ENCODE peak calls at places on chromosomes 12 and 14, in eight cellular contexts. O is suprapubic skin, H is heart right ventricle, L is SJCRH30, T is GM23248, Q is colonic mucosa, E is GM23338, W is astrocyte. G is an unnamed sample.

GRCh38 chr14:90375934-90376333 is 20.9 kb upstream of the CALM1 start:
- DNase-seq in O (no peak), H (no peak), L (no peak), T (no peak), Q (no peak), E (no peak), W (no peak), G (no peak)

GRCh38 chr12:108933950-108934349 is 54.1 kb downstream of the DAO start:
- DNase-seq in O (no peak), H (no peak), L (no peak), T (no peak), Q (no peak), E (no peak), W (no peak), G (no peak)

GRCh38 chr12:26878661-26879119 is 45.7 kb upstream of the ITPR2 start:
- DNase-seq in O (peak), H (peak), L (peak), T (no peak), Q (peak), E (peak), W (peak), G (no peak)

GRCh38 chr12:41188058-41188840 is at the start of gene PDZRN4:
- DNase-seq in O (peak), H (no peak), L (no peak), T (no peak), Q (no peak), E (peak), W (no peak), G (no peak)

GRCh38 chr12:19095869-19096480 is 33.6 kb upstream of the PLEKHA5 start:
- DNase-seq in O (no peak), H (no peak), L (no peak), T (peak), Q (no peak), E (no peak), W (peak), G (no peak)

GRCh38 chr14:72098202-72098601 is 166.0 kb downstream of the RGS6 start:
- DNase-seq in O (no peak), H (no peak), L (no peak), T (no peak), Q (no peak), E (no peak), W (no peak), G (no peak)

GRCh38 chr12:103503546-103504480 is 8.0 kb upstream of the C12orf42 start:
- DNase-seq in O (no peak), H (no peak), L (no peak), T (no peak), Q (peak), E (peak), W (no peak), G (no peak)

GRCh38 chr12:96901175-96901574 is 5.9 kb upstream of the NEDD1 start:
- DNase-seq in O (no peak), H (no peak), L (no peak), T (no peak), Q (no peak), E (no peak), W (no peak), G (no peak)

GRCh38 chr14:39374846-39375245 is 57.4 kb downstream of the FBXO33 start:
- DNase-seq in O (no peak), H (no peak), L (no peak), T (peak), Q (no peak), E (no peak), W (peak), G (no peak)

GRCh38 chr12:122336015-122336946 is 70.0 kb upstream of the VPS33A start:
- DNase-seq in O (no peak), H (no peak), L (peak), T (peak), Q (no peak), E (peak), W (no peak), G (no peak)

GRCh38 chr12:96811083-96811482 is 96.0 kb upstream of the NEDD1 start:
- DNase-seq in O (no peak), H (no peak), L (no peak), T (peak), Q (no peak), E (no peak), W (peak), G (no peak)

GRCh38 chr14:30266290-30266689 is 292.7 kb upstream of the G2E3 start:
- DNase-seq in O (no peak), H (no peak), L (no peak), T (no peak), Q (no peak), E (peak), W (no peak), G (no peak)

GRCh38 chr14:30874999-30875787 is 834 bp downstream of the COCH start:
- DNase-seq in O (no peak), H (no peak), L (no peak), T (peak), Q (no peak), E (peak), W (no peak), G (no peak)

GRCh38 chr12:49909826-49910225 is 6.1 kb upstream of the FAIM2 start:
- DNase-seq in O (no peak), H (no peak), L (peak), T (no peak), Q (no peak), E (peak), W (peak), G (peak)

GRCh38 chr12:118986043-118986442 is 4.7 kb downstream of the SRRM4 start:
- DNase-seq in O (no peak), H (no peak), L (no peak), T (no peak), Q (no peak), E (peak), W (no peak), G (no peak)

GRCh38 chr12:2495452-2496112 is 299.2 kb upstream of the FKBP4 start:
- DNase-seq in O (no peak), H (peak), L (no peak), T (no peak), Q (no peak), E (no peak), W (no peak), G (no peak)

GRCh38 chr14:89618821-89619551 is 202.0 kb upstream of the FOXN3 start:
- DNase-seq in O (no peak), H (peak), L (peak), T (peak), Q (peak), E (peak), W (peak), G (no peak)

GRCh38 chr14:73460691-73461127 is 2.4 kb upstream of the NUMB start:
- DNase-seq in O (no peak), H (peak), L (no peak), T (peak), Q (no peak), E (no peak), W (peak), G (no peak)

GRCh38 chr12:84502907-84503787 is 409.5 kb downstream of the SLC6A15 start:
- DNase-seq in O (no peak), H (peak), L (peak), T (peak), Q (peak), E (peak), W (peak), G (no peak)

GRCh38 chr12:123062682-123063426 is 82.4 kb downstream of the ARL6IP4 start:
- DNase-seq in O (no peak), H (peak), L (peak), T (peak), Q (no peak), E (no peak), W (peak), G (no peak)

GRCh38 chr12:4027412-4027811 is 154.2 kb upstream of the PARP11 start:
- DNase-seq in O (no peak), H (no peak), L (no peak), T (no peak), Q (no peak), E (no peak), W (no peak), G (no peak)

GRCh38 chr14:47919994-47920393 is 244.6 kb upstream of the MDGA2 start:
- DNase-seq in O (peak), H (no peak), L (no peak), T (no peak), Q (no peak), E (no peak), W (no peak), G (no peak)

GRCh38 chr12:130744274-130744673 is 28.2 kb upstream of the RIMBP2 start:
- DNase-seq in O (no peak), H (no peak), L (no peak), T (no peak), Q (no peak), E (no peak), W (no peak), G (no peak)

GRCh38 chr14:76203086-76204001 is 51.6 kb downstream of the GPATCH2L start:
- DNase-seq in O (no peak), H (peak), L (no peak), T (peak), Q (no peak), E (no peak), W (peak), G (peak)

GRCh38 chr14:94383777-94384176 is 4.6 kb downstream of the SERPINA1 start:
- DNase-seq in O (no peak), H (no peak), L (no peak), T (no peak), Q (no peak), E (no peak), W (no peak), G (no peak)

GRCh38 chr14:34826661-34827060 is 48.5 kb downstream of the BAZ1A start:
- DNase-seq in O (no peak), H (no peak), L (no peak), T (peak), Q (no peak), E (no peak), W (peak), G (no peak)

GRCh38 chr14:53605562-53605961 is 351.1 kb downstream of the BMP4 start:
- DNase-seq in O (no peak), H (no peak), L (no peak), T (no peak), Q (no peak), E (no peak), W (no peak), G (no peak)

GRCh38 chr14:73721101-73721821 is 7.1 kb upstream of the PNMA1 start:
- DNase-seq in O (no peak), H (no peak), L (no peak), T (no peak), Q (no peak), E (peak), W (no peak), G (no peak)

GRCh38 chr14:71371711-71372396 is 464.6 kb downstream of the PCNX1 start:
- DNase-seq in O (no peak), H (no peak), L (no peak), T (peak), Q (no peak), E (no peak), W (peak), G (no peak)

GRCh38 chr14:92039073-92039719 is 663 bp downstream of the TRIP11 start:
- DNase-seq in O (no peak), H (no peak), L (peak), T (peak), Q (peak), E (peak), W (peak), G (peak)

GRCh38 chr14:51439896-51440295 is 199.8 kb downstream of the TMX1 start:
- DNase-seq in O (no peak), H (no peak), L (no peak), T (no peak), Q (no peak), E (peak), W (no peak), G (no peak)

GRCh38 chr14:86012391-86012790 is 482.4 kb downstream of the FLRT2 start:
- DNase-seq in O (no peak), H (no peak), L (no peak), T (no peak), Q (no peak), E (peak), W (no peak), G (no peak)
- H3K4me3 ChIP-seq in O (no peak), H (no peak), L (no peak), T (no peak), Q (no peak), E (no peak), W (no peak), G (no peak)

DNA sequence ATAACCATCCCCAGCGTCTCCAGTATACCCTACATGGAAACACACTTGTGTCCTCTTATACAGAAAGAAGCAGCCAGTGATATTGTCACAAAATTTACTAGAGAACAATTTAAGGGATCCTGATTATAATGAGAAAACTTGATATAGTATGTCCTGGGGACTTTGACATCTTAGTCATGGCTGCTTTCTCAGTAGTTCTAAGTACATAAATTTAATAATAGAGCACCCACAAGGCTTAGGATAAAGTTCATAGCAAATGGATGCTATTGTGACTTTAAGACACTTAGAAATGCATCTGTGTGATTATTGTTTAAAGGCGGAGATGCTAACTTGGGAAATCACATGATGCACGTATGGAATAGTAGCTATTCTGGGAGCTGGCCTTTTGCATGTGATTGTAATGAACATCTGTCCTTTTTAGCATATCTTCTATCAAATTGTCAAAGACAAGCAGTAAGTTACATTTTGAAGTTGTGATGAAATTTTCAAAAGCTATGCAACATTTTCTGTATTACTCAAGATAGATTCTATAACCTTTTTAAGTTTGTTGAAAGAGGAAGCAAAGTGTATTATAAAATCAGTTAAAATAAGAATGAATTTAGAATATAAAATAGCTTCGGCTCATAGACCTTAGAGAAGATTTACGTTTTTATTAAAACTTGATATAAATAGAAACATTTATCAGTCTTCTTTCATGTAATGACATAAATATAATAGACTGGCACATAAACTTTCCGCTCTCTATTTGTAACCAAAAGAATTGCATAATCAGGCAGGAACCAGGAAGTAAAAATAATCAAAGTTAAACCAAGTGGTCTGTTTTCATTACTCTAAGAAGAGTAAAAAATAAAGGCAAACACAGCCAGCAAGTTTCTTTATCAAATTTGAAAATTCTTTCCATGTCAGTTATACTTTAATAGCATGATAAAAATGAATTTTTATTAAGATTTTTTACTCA is 46.6 kb upstream of the ATP2A2 start:
- DNase-seq in O (no peak), H (no peak), L (no peak), T (peak), Q (no peak), E (no peak), W (no peak), G (no peak)
- H3K27ac ChIP-seq in O (no peak), H (peak), L (no peak), T (peak), Q (peak), E (no peak), W (no peak), G (no peak)

GRCh38 chr12:6552140-6552551 is 3.7 kb downstream of the IFFO1 start:
- DNase-seq in O (no peak), H (peak), L (peak), T (peak), Q (no peak), E (no peak), W (no peak), G (no peak)
- H3K4me3 ChIP-seq in O (no peak), H (peak), L (peak), T (peak), Q (no peak), E (no peak), W (peak), G (no peak)

GRCh38 chr12:119988440-119988787 is 622 bp upstream of the BICDL1 start:
- DNase-seq in O (no peak), H (no peak), L (no peak), T (peak), Q (no peak), E (no peak), W (peak), G (no peak)
- H3K27ac ChIP-seq in O (no peak), H (no peak), L (no peak), T (no peak), Q (peak), E (peak), W (no peak), G (no peak)